ENCODE peak calls at places on chromosomes 3 and 15, in nine cellular contexts. G is T-helper 17 cell; Y is stimulated activated CD8-positive, alpha-beta memory T cell treated with anti-CD3 and anti-CD28 coated beads, Interleukin-4, amount 100 ng/mL, for 1 hour; A is Calu3; C is CD8-positive, alpha-beta memory T cell; P is substantia nigra; Z is stimulated activated naive B cell treated with anti-CD40 and anti-IgM and Interleukin-4, amounts not matched to agents 10 μg/mL and 1 μg/mL and 100 μg/mL, for 72 hours; T is activated T-cell treated with anti-CD3 and anti-CD28 coated beads for 1 hour; V is iPS-NIHi11. D is an unnamed sample.

GRCh38 chr3:108127301-108127988 is 36.6 kb upstream of the CD47 start:
- DNase-seq in G (peak; percentile 36), Y (no peak), A (no peak), C (peak; percentile 44), P (no peak), Z (no peak), T (peak; percentile 38), V (no peak), D (no peak)

GRCh38 chr3:99319450-99319849 is 318.9 kb upstream of the COL8A1 start:
- DNase-seq in G (no peak), Y (no peak), A (no peak), C (no peak), P (no peak), Z (no peak), T (no peak), V (no peak), D (no peak)

GRCh38 chr15:90291679-90292356 is 26.3 kb downstream of the NGRN start:
- DNase-seq in G (no peak), Y (no peak), A (peak; percentile 59), C (no peak), P (no peak), Z (no peak), T (no peak), V (peak; percentile 70), D (no peak)

GRCh38 chr3:175386630-175387029 is 527.5 kb downstream of the NAALADL2 start:
- DNase-seq in G (no peak), Y (no peak), A (peak; percentile 32), C (no peak), P (no peak), Z (no peak), T (no peak), V (no peak), D (no peak)

GRCh38 chr15:56917652-56918045 is 795 bp upstream of the TCF12 start:
- DNase-seq in G (no peak), Y (no peak), A (no peak), C (no peak), P (peak; percentile 35), Z (no peak), T (no peak), V (no peak), D (peak; percentile 37)

GRCh38 chr3:188607810-188608209 is 453.9 kb downstream of the LPP start:
- DNase-seq in G (no peak), Y (no peak), A (no peak), C (no peak), P (no peak), Z (no peak), T (no peak), V (no peak), D (no peak)

GRCh38 chr15:63531586-63531985 is 27.2 kb downstream of the USP3 start:
- DNase-seq in G (no peak), Y (no peak), A (no peak), C (no peak), P (no peak), Z (no peak), T (no peak), V (peak; percentile 20), D (no peak)

GRCh38 chr3:79253704-79254103 is 514.1 kb downstream of the ROBO1 start:
- DNase-seq in G (no peak), Y (no peak), A (no peak), C (no peak), P (no peak), Z (no peak), T (no peak), V (no peak), D (no peak)

GRCh38 chr3:107870989-107871638 is 219.7 kb downstream of the CD47 start:
- DNase-seq in G (no peak), Y (no peak), A (no peak), C (no peak), P (no peak), Z (no peak), T (no peak), V (no peak), D (no peak)

GRCh38 chr15:64888336-64888735 is 23.4 kb upstream of the ANKDD1A start:
- DNase-seq in G (no peak), Y (no peak), A (no peak), C (no peak), P (no peak), Z (no peak), T (no peak), V (no peak), D (no peak)